ENCODE peak calls at places on chromosomes 2 and 18, in seven cellular contexts. One of them, this sample, is unnamed.

GRCh38 chr18:59272221-59272888 is 899 bp downstream of the RAX start:
- DNase-seq in BJ: no peak
- DNase-seq in pancreas: no peak
- DNase-seq in kidney: peak
- DNase-seq in IMR-90: no peak
- DNase-seq in colonic mucosa: no peak
- DNase-seq in PC-9: no peak
- DNase-seq in this sample: no peak

GRCh38 chr2:3605013-3605961 is 10.4 kb downstream of the COLEC11 start:
- DNase-seq in BJ: no peak
- DNase-seq in pancreas: no peak
- DNase-seq in kidney: peak
- DNase-seq in IMR-90: no peak
- DNase-seq in colonic mucosa: peak
- DNase-seq in PC-9: peak
- DNase-seq in this sample: no peak

GRCh38 chr2:239852272-239852671 is 172.9 kb downstream of the NDUFA10 start:
- DNase-seq in BJ: no peak
- DNase-seq in pancreas: no peak
- DNase-seq in kidney: no peak
- DNase-seq in IMR-90: no peak
- DNase-seq in colonic mucosa: peak
- DNase-seq in PC-9: no peak
- DNase-seq in this sample: no peak

GRCh38 chr2:54881759-54882158 is 158.3 kb downstream of the EML6 start:
- DNase-seq in BJ: no peak
- DNase-seq in pancreas: no peak
- DNase-seq in kidney: no peak
- DNase-seq in IMR-90: no peak
- DNase-seq in colonic mucosa: no peak
- DNase-seq in PC-9: no peak
- DNase-seq in this sample: no peak

GRCh38 chr2:239472220-239472775 is 71.5 kb upstream of the HDAC4 start:
- DNase-seq in BJ: no peak
- DNase-seq in pancreas: no peak
- DNase-seq in kidney: peak
- DNase-seq in IMR-90: no peak
- DNase-seq in colonic mucosa: no peak
- DNase-seq in PC-9: no peak
- DNase-seq in this sample: no peak

GRCh38 chr2:10079931-10080535 is at the start of gene CYS1:
- DNase-seq in BJ: no peak
- DNase-seq in pancreas: peak
- DNase-seq in kidney: peak
- DNase-seq in IMR-90: no peak
- DNase-seq in colonic mucosa: no peak
- DNase-seq in PC-9: peak
- DNase-seq in this sample: no peak

GRCh38 chr2:36650031-36650430 is 46.5 kb upstream of the VIT start:
- DNase-seq in BJ: no peak
- DNase-seq in pancreas: no peak
- DNase-seq in kidney: no peak
- DNase-seq in IMR-90: peak
- DNase-seq in colonic mucosa: peak
- DNase-seq in PC-9: peak
- DNase-seq in this sample: peak

GRCh38 chr2:177322801-177323261 is 58.3 kb upstream of the NFE2L2 start:
- DNase-seq in BJ: no peak
- DNase-seq in pancreas: peak
- DNase-seq in kidney: peak
- DNase-seq in IMR-90: no peak
- DNase-seq in colonic mucosa: peak
- DNase-seq in PC-9: no peak
- DNase-seq in this sample: no peak

GRCh38 chr2:240296611-240297552 is 138.6 kb upstream of the GPC1 start:
- DNase-seq in BJ: no peak
- DNase-seq in pancreas: no peak
- DNase-seq in kidney: no peak
- DNase-seq in IMR-90: no peak
- DNase-seq in colonic mucosa: no peak
- DNase-seq in PC-9: no peak
- DNase-seq in this sample: no peak

GRCh38 chr2:148122788-148123187 is 101.9 kb downstream of the MBD5 start:
- DNase-seq in BJ: no peak
- DNase-seq in pancreas: no peak
- DNase-seq in kidney: no peak
- DNase-seq in IMR-90: peak
- DNase-seq in colonic mucosa: no peak
- DNase-seq in PC-9: no peak
- DNase-seq in this sample: peak

GRCh38 chr2:111945444-111946293 is 47.3 kb downstream of the MERTK start:
- DNase-seq in BJ: no peak
- DNase-seq in pancreas: no peak
- DNase-seq in kidney: no peak
- DNase-seq in IMR-90: no peak
- DNase-seq in colonic mucosa: peak
- DNase-seq in PC-9: no peak
- DNase-seq in this sample: no peak

GRCh38 chr2:36356199-36356989 is 816 bp downstream of the CRIM1 start:
- DNase-seq in BJ: no peak
- DNase-seq in pancreas: peak
- DNase-seq in kidney: peak
- DNase-seq in IMR-90: peak
- DNase-seq in colonic mucosa: no peak
- DNase-seq in PC-9: no peak
- DNase-seq in this sample: peak

GRCh38 chr2:25829828-25830227 is 48.5 kb downstream of the ASXL2 start:
- DNase-seq in BJ: no peak
- DNase-seq in pancreas: no peak
- DNase-seq in kidney: no peak
- DNase-seq in IMR-90: no peak
- DNase-seq in colonic mucosa: no peak
- DNase-seq in PC-9: no peak
- DNase-seq in this sample: no peak

GRCh38 chr2:177908182-177908581 is 164.4 kb downstream of the PDE11A start:
- DNase-seq in BJ: no peak
- DNase-seq in pancreas: no peak
- DNase-seq in kidney: no peak
- DNase-seq in IMR-90: peak
- DNase-seq in colonic mucosa: no peak
- DNase-seq in PC-9: no peak
- DNase-seq in this sample: no peak

DNA sequence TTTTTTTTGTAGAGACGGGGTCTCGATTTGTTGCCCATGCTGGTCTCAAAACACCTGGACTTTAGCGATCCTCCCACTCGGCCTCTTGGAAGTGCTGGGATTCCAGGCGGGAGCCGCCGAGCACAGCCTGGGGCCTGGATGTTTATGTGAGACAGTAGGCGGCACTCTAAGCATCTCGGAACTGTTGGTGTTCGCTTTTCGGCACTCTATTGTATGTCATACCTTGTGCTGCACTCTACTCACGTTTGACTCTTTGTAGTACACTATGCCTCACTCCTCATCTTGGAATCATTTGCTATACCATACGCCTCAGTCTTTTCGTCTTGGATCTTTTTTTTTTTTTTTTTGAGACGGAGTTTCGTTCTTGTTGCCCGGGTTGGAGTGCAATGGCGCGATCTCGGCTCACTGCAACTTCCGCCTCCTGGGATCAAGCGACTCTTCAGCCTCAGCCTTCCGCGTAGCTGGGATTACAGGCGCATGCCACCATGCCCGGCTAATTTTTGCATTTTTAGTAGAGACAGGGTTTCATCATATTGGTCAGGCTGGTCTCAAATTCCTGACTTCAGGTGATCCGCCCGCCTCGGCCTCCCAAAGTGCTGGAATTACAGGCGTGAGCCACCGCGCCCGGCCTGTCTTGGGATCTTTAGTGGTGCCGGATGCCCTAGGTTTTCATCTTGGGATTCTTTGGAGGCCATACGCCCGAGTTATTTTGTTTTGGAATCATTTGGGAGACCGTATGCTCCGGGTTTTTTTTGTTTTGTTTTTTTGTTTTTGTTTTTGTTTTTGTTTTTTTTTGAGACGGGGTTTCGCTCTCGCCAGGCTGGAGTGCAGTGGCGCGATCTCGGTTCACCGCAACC is 24.2 kb upstream of the ZDBF2 start:
- DNase-seq in BJ: no peak
- DNase-seq in pancreas: peak
- DNase-seq in kidney: no peak
- DNase-seq in IMR-90: peak
- DNase-seq in colonic mucosa: peak
- DNase-seq in PC-9: no peak
- DNase-seq in this sample: peak
- TF ChIP-seq CTCF in BJ: peak
- TF ChIP-seq CTCF in pancreas: no peak
- TF ChIP-seq CTCF in kidney: no peak
- TF ChIP-seq CTCF in IMR-90: no peak
- TF ChIP-seq CTCF in colonic mucosa: no peak
- TF ChIP-seq CTCF in PC-9: no peak
- TF ChIP-seq CTCF in this sample: peak

GRCh38 chr2:204292439-204292838 is 252.8 kb upstream of the PARD3B start:
- DNase-seq in BJ: no peak
- DNase-seq in pancreas: no peak
- DNase-seq in kidney: no peak
- DNase-seq in IMR-90: no peak
- DNase-seq in colonic mucosa: no peak
- DNase-seq in PC-9: no peak
- DNase-seq in this sample: no peak

GRCh38 chr2:204299766-204300165 is 245.5 kb upstream of the PARD3B start:
- DNase-seq in BJ: no peak
- DNase-seq in pancreas: no peak
- DNase-seq in kidney: no peak
- DNase-seq in IMR-90: no peak
- DNase-seq in colonic mucosa: no peak
- DNase-seq in PC-9: no peak
- DNase-seq in this sample: no peak

GRCh38 chr2:204293884-204294535 is 251.3 kb upstream of the PARD3B start:
- DNase-seq in BJ: no peak
- DNase-seq in pancreas: no peak
- DNase-seq in kidney: no peak
- DNase-seq in IMR-90: no peak
- DNase-seq in colonic mucosa: no peak
- DNase-seq in PC-9: no peak
- DNase-seq in this sample: no peak

DNA sequence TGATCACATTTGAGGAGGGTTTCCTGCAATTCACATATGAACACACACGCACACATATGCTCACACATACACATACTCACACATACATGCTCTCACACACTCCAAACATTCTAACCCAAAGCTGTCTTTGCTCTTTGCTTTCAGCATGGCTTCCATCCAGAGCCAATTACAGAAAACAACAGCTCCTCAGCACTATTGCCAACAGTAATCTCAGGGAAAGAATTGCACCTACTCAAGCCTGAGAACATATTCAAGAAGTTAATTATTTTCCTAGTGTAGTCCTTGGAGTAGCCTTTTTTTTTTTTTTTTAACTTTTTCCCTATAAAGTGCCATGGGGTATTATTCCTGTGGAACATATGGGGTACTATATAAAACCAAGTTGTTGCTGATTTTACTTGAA is 246.8 kb upstream of the PARD3B start:
- DNase-seq in BJ: no peak
- DNase-seq in pancreas: no peak
- DNase-seq in kidney: no peak
- DNase-seq in IMR-90: no peak
- DNase-seq in colonic mucosa: no peak
- DNase-seq in PC-9: no peak
- DNase-seq in this sample: no peak
- TF ChIP-seq CTCF in BJ: no peak
- TF ChIP-seq CTCF in pancreas: no peak
- TF ChIP-seq CTCF in kidney: no peak
- TF ChIP-seq CTCF in IMR-90: no peak
- TF ChIP-seq CTCF in colonic mucosa: no peak
- TF ChIP-seq CTCF in PC-9: no peak
- TF ChIP-seq CTCF in this sample: no peak

DNA sequence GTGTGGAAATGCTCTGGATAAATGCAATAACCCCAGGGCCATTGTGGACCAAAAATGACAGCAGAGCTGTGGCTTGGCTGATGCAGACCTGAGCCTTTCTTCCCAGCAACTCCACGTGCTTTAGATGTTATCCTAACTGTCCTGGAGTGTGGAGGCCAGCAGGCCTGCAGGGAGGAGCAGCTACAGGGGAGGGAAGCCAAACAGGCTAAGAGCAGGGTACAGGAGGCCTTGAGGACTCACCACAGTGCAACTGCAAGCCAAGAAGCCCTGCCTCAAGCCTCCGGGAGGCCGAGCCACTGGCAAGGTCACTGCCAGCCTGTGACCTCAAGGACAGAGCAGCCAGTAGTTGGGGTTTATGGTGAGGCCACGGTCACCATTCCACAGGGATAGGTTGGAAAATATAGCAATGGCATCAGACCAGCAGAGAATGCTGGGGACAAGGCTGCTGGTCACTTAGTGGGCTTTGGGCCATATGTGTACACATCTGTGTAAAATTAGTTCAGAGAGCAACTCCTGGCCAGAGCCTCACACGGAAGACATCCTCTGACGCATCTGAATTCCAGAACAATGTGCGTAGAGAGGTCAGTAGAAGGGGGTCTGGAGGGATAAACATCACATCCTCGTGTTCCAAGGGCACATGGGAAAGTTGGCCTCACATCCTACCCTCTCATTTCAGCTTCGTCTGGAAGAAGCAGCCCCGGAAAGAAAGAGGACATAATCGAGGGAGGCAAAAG is 76.2 kb upstream of the UPP2 start:
- DNase-seq in BJ: peak
- DNase-seq in pancreas: no peak
- DNase-seq in kidney: no peak
- DNase-seq in IMR-90: peak
- DNase-seq in colonic mucosa: no peak
- DNase-seq in PC-9: no peak
- DNase-seq in this sample: peak
- TF ChIP-seq CTCF in BJ: no peak
- TF ChIP-seq CTCF in pancreas: no peak
- TF ChIP-seq CTCF in kidney: no peak
- TF ChIP-seq CTCF in IMR-90: no peak
- TF ChIP-seq CTCF in colonic mucosa: no peak
- TF ChIP-seq CTCF in PC-9: no peak
- TF ChIP-seq CTCF in this sample: no peak

GRCh38 chr2:210598219-210598618 is 41.8 kb downstream of the CPS1 start:
- DNase-seq in BJ: no peak
- DNase-seq in pancreas: no peak
- DNase-seq in kidney: no peak
- DNase-seq in IMR-90: no peak
- DNase-seq in colonic mucosa: no peak
- DNase-seq in PC-9: no peak
- DNase-seq in this sample: no peak

GRCh38 chr2:210604666-210605065 is 48.3 kb downstream of the CPS1 start:
- DNase-seq in BJ: no peak
- DNase-seq in pancreas: no peak
- DNase-seq in kidney: no peak
- DNase-seq in IMR-90: no peak
- DNase-seq in colonic mucosa: no peak
- DNase-seq in PC-9: no peak
- DNase-seq in this sample: no peak

DNA sequence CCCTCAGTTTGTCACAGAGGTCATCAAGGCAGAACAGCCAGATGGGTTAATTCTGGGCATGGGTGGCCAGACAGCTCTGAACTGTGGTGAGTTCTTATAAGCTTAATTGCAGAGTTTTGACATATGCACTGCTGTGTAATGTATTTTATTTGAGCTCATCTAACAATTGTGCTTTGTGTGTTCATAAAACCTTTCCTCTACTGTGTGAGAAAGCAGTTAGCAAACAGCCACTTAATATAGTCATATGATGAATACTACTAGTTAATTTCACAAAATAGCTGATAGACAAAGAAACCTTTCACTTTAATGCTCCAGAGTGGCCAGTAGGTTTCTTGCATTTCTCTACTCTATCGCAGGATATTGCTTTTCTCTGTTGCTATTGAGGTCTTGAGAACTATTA is 43.1 kb downstream of the CPS1 start:
- DNase-seq in BJ: no peak
- DNase-seq in pancreas: no peak
- DNase-seq in kidney: no peak
- DNase-seq in IMR-90: no peak
- DNase-seq in colonic mucosa: no peak
- DNase-seq in PC-9: no peak
- DNase-seq in this sample: no peak
- TF ChIP-seq CTCF in BJ: no peak
- TF ChIP-seq CTCF in pancreas: no peak
- TF ChIP-seq CTCF in kidney: no peak
- TF ChIP-seq CTCF in IMR-90: no peak
- TF ChIP-seq CTCF in colonic mucosa: no peak
- TF ChIP-seq CTCF in PC-9: no peak
- TF ChIP-seq CTCF in this sample: no peak

This sample was measured in HFFc6.